ENCODE peak calls at places on chromosome 20, in ten cellular contexts. M is stomach; J is cardiac fibroblast; E is activated CD8-positive, alpha-beta T cell treated with anti-CD3 and anti-CD28 coated beads for 36 hours; U is CD8-positive, alpha-beta T cell; B is IMR-90; Q is GM12865; V is neural crest cell; G is HFFc6; I is CD4-positive, alpha-beta T cell. S is an unnamed sample.

GRCh38 chr20:53884859-53885654 is 185.3 kb downstream of the BCAS1 start:
- DNase-seq in I (no peak), Q (no peak), J (no peak), U (peak), E (peak), M (no peak), G (no peak), V (no peak), B (no peak), S (no peak)

GRCh38 chr20:47237715-47238114 is 118.8 kb downstream of the ZMYND8 start:
- DNase-seq in M (no peak), V (no peak), U (no peak), I (no peak), E (no peak), J (peak), G (no peak), Q (no peak), B (no peak), S (no peak)

GRCh38 chr20:61494763-61495595 is 242.9 kb downstream of the CDH4 start:
- DNase-seq in B (no peak), M (no peak), Q (no peak), U (no peak), J (no peak), G (no peak), I (no peak), V (no peak), E (no peak), S (no peak)

GRCh38 chr20:12036142-12036541 is 118.4 kb downstream of the BTBD3 start:
- DNase-seq in M (no peak), B (no peak), G (no peak), J (no peak), V (no peak), Q (no peak), E (no peak), U (no peak), I (no peak), S (no peak)

GRCh38 chr20:53580376-53581111 is 13.1 kb downstream of the ZNF217 start:
- DNase-seq in E (no peak), M (peak), Q (no peak), G (no peak), I (no peak), V (no peak), J (no peak), U (no peak), B (no peak), S (no peak)

GRCh38 chr20:45944151-45944964 is 9.9 kb downstream of the PCIF1 start:
- DNase-seq in V (no peak), M (no peak), I (no peak), U (no peak), G (no peak), B (no peak), E (no peak), J (no peak), Q (no peak), S (no peak)

GRCh38 chr20:3777726-3778629 is 3.3 kb downstream of the SPEF1 start:
- DNase-seq in B (no peak), J (peak), V (peak), Q (no peak), G (peak), E (peak), I (no peak), M (peak), U (no peak), S (peak)

GRCh38 chr20:53245581-53245980 is 273.4 kb downstream of the TSHZ2 start:
- DNase-seq in B (no peak), E (no peak), I (no peak), Q (no peak), G (no peak), M (no peak), V (no peak), U (no peak), J (no peak), S (no peak)

GRCh38 chr20:23106271-23106851 is 20.2 kb upstream of the CD93 start:
- DNase-seq in Q (no peak), B (peak), J (peak), M (no peak), I (no peak), U (no peak), E (no peak), G (no peak), V (no peak), S (no peak)

GRCh38 chr20:10731190-10731955 is 57.6 kb upstream of the JAG1 start:
- DNase-seq in G (no peak), B (peak), V (no peak), J (peak), E (no peak), U (no peak), I (no peak), Q (no peak), M (no peak), S (no peak)

GRCh38 chr20:2840967-2841531 is 504 bp downstream of the VPS16 start:
- DNase-seq in E (peak), U (no peak), V (peak), B (peak), I (peak), Q (peak), G (peak), J (peak), M (peak), S (peak)

GRCh38 chr20:34891166-34892062 is 15.0 kb downstream of the ACSS2 start:
- DNase-seq in J (peak), V (no peak), B (peak), U (no peak), M (no peak), Q (peak), I (no peak), E (peak), G (peak), S (no peak)

GRCh38 chr20:49167811-49168507 is 20.2 kb downstream of the STAU1 start:
- DNase-seq in V (no peak), Q (no peak), U (no peak), E (no peak), I (no peak), G (peak), M (no peak), B (peak), J (peak), S (no peak)

GRCh38 chr20:13515796-13516533 is 122.8 kb downstream of the TASP1 start:
- DNase-seq in E (no peak), G (no peak), J (no peak), I (no peak), U (no peak), V (no peak), Q (no peak), B (peak), M (no peak), S (no peak)

GRCh38 chr20:24403410-24403809 is 66.0 kb upstream of the SYNDIG1 start:
- DNase-seq in Q (no peak), G (peak), J (no peak), I (no peak), B (no peak), U (no peak), M (no peak), V (no peak), E (no peak), S (no peak)

GRCh38 chr20:57867807-57868206 is 158.0 kb upstream of the PMEPA1 start:
- DNase-seq in M (no peak), E (no peak), J (no peak), Q (no peak), G (no peak), I (no peak), U (no peak), V (no peak), B (no peak), S (no peak)

GRCh38 chr20:57867181-57867803 is 157.5 kb upstream of the PMEPA1 start:
- DNase-seq in V (no peak), B (no peak), J (no peak), M (no peak), I (no peak), E (no peak), U (no peak), G (no peak), Q (no peak), S (no peak)

GRCh38 chr20:57865266-57865665 is 155.5 kb upstream of the PMEPA1 start:
- DNase-seq in G (no peak), J (no peak), V (no peak), E (no peak), Q (no peak), U (no peak), M (no peak), I (no peak), B (no peak), S (no peak)

GRCh38 chr20:57868310-57868709 is 158.5 kb upstream of the PMEPA1 start:
- DNase-seq in M (no peak), G (no peak), U (no peak), I (no peak), B (no peak), J (no peak), V (no peak), Q (no peak), E (no peak), S (no peak)

GRCh38 chr20:57866250-57867106 is 156.7 kb upstream of the PMEPA1 start:
- DNase-seq in U (no peak), I (no peak), M (no peak), G (no peak), E (no peak), J (no peak), Q (no peak), B (no peak), V (no peak), S (no peak)
- TF ChIP-seq CTCF in U (no peak), I (no peak), M (no peak), G (no peak), E (no peak), J (no peak), Q (no peak), B (no peak), V (no peak), S (no peak)

DNA sequence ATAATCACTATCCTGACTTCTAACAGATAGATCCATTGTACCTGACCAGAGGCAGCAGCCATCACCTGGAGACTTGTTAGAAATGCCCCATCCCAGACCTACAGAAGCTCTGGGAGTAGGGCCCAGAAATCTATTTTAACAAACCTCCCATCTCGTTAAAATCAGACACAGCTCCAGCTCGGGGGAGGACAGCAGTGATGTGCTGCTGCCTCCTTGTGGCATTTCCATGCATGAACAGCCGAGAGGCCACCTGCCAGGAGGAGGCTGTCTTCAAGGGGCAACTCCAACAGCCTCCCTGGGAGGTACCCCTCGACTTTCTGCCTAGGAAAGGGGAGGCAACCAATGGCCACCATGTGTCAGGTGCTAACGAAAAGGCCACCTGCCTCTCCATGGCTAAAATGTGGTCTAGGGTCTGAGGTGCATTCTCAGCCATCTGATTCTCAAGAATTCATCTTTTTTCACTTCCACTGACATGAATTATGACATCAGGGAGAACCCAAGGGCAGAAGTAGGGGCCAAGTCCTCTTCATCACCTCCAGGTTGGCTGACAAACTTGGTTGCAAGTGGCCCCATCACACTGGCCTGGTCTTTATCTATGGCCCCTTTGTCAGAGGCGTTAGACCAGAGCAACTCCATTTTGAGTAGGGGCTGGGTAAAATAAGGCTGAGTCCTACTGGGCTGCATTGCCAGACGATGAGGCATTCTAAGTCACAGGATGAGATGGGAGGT is 12.2 kb upstream of the KCNK15 start:
- DNase-seq in U (peak), E (peak), J (peak), I (peak), M (peak), Q (peak), B (peak), V (peak), G (peak), S (peak)
- TF ChIP-seq CTCF in U (peak), E (peak), J (peak), I (peak), M (peak), Q (peak), B (peak), V (peak), G (peak), S (peak)

DNA sequence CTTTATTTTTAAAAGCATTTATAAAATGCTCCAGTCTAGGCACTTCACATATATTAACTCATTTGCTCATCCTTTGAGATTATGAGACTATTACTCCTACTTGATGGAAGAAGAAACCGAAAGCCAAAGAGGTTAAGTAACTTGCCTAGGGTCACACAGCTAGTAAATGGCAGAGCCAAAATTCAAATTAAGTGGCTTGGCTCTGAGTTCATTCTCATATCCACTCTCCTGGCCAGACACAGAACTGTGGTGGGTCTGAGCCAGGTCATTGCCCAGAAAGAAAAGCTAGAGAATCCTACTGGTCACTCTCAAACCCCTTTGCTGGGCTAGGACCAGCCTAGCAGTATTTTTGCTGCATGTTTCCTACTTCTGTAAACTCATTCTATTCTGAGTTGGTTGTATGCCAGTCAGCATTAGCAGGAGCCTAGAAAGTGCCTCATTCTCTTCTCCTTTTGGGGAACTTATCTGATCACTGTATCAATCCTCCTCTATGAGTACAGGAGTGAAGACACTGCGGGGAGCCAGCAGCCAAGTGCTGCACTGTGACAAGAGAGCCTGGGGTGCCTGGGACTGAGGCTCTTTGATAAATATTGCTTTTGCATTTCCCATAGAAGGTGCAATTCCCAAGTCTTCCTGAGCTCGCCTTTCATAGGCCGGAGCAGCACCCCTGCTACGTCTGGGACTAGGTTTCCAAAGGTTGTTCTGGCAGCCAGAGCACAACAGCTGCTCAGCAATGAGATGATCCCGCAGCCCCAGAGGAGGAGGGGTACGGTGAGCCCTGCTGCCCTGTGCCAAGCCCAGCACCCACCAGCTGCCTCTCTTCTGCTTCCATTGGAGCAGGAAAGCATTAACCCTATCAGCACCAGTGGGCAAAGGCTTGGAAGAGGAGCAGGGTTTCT is 728.3 kb downstream of the MAFB start:
- DNase-seq in E (no peak), Q (peak), G (no peak), I (no peak), B (no peak), J (no peak), M (no peak), U (no peak), V (no peak), S (no peak)
- TF ChIP-seq CTCF in E (no peak), Q (no peak), G (no peak), I (no peak), B (no peak), J (no peak), M (no peak), U (no peak), V (no peak), S (no peak)

GRCh38 chr20:32206383-32207210 is 946 bp downstream of the PLAGL2 start:
- DNase-seq in B (no peak), G (no peak), M (no peak), Q (no peak), V (no peak), I (no peak), J (no peak), U (no peak), E (peak), S (no peak)

GRCh38 chr20:32208499-32209154 is 947 bp downstream of the POFUT1 start:
- DNase-seq in U (no peak), B (no peak), J (no peak), I (no peak), E (no peak), Q (no peak), M (no peak), V (no peak), G (no peak), S (no peak)

GRCh38 chr20:32205502-32206382 is 1.8 kb downstream of the PLAGL2 start:
- DNase-seq in V (no peak), M (no peak), I (no peak), Q (peak), G (no peak), E (no peak), J (no peak), B (peak), U (no peak), S (no peak)

GRCh38 chr20:32207211-32207625 is 325 bp downstream of the PLAGL2 start:
- DNase-seq in B (no peak), E (peak), M (no peak), V (peak), Q (peak), U (no peak), G (no peak), I (peak), J (no peak), S (no peak)

GRCh38 chr20:32207626-32208498 is at the start of the genes PLAGL2 and POFUT1:
- DNase-seq in B (peak), U (peak), I (peak), E (peak), M (peak), G (peak), Q (peak), V (peak), J (peak), S (peak)
- TF ChIP-seq CTCF in B (peak), U (no peak), I (no peak), E (no peak), M (no peak), G (peak), Q (peak), V (peak), J (no peak), S (peak)

GRCh38 chr20:17542481-17542880 is 11.3 kb upstream of the BFSP1 start:
- DNase-seq in Q (no peak), V (no peak), M (no peak), E (no peak), B (no peak), U (no peak), I (no peak), J (no peak), G (no peak), S (no peak)
- TF ChIP-seq CTCF in Q (no peak), V (no peak), M (no peak), E (no peak), B (no peak), U (no peak), I (no peak), J (no peak), G (no peak), S (no peak)

GRCh38 chr20:52004720-52005119 is 186.9 kb downstream of the ZFP64 start:
- DNase-seq in G (no peak), U (no peak), I (no peak), E (no peak), B (peak), V (no peak), Q (no peak), M (no peak), J (peak), S (no peak)

GRCh38 chr20:52003976-52004375 is 187.6 kb downstream of the ZFP64 start:
- DNase-seq in V (no peak), G (no peak), E (no peak), U (no peak), I (no peak), Q (no peak), B (no peak), M (no peak), J (no peak), S (no peak)

GRCh38 chr20:52003415-52003814 is 188.2 kb downstream of the ZFP64 start:
- DNase-seq in B (no peak), E (no peak), Q (no peak), J (no peak), V (no peak), I (no peak), M (no peak), G (no peak), U (no peak), S (no peak)

DNA sequence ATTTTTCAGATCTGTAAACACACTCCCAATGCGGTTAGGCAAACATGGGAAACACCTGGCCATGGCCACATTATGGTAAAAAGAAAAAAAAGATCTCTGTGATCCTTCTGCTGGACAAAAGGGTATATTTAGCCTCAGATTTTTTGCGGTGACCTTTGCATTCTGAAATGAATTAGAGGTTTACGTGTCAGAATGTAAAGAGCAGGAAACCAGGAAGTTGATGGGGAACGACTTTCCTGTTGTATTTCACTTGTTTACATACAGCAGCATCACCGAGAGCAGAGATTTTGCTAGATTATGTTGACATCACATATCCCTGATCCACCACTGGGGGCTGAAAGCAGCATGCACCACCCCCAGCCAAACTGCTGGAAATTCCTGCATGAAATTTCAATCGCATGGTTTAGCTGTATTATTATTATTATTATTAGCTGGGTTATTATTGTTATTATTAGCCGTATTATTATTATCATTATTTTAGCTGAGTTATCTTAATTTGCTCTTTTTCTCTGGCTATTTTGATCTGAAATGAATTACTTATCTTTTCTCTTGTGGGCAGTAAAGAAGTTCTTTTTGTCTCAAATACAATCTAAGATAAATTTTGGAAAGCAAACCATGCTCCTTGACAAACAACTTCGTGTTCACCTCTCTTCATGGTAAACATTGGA is 189.4 kb downstream of the ZFP64 start:
- DNase-seq in M (no peak), B (peak), U (no peak), J (no peak), I (no peak), G (no peak), E (no peak), V (no peak), Q (no peak), S (no peak)
- TF ChIP-seq CTCF in M (no peak), B (peak), U (no peak), J (peak), I (no peak), G (peak), E (no peak), V (peak), Q (no peak), S (no peak)

GRCh38 chr20:58634121-58634817 is 16.8 kb upstream of the STX16 start:
- DNase-seq in J (peak), E (peak), B (peak), G (no peak), V (no peak), I (no peak), M (no peak), Q (no peak), U (no peak), S (peak)
- TF ChIP-seq CTCF in J (no peak), E (no peak), B (no peak), G (no peak), V (no peak), I (no peak), M (no peak), Q (no peak), U (no peak), S (no peak)

GRCh38 chr20:36399147-36399968 is 93.2 kb downstream of the DLGAP4 start:
- DNase-seq in E (peak), Q (peak), B (peak), U (peak), I (peak), V (peak), M (peak), G (no peak), J (peak), S (peak)
- TF ChIP-seq CTCF in E (peak), Q (peak), B (peak), U (no peak), I (no peak), V (peak), M (no peak), G (peak), J (peak), S (peak)

DNA sequence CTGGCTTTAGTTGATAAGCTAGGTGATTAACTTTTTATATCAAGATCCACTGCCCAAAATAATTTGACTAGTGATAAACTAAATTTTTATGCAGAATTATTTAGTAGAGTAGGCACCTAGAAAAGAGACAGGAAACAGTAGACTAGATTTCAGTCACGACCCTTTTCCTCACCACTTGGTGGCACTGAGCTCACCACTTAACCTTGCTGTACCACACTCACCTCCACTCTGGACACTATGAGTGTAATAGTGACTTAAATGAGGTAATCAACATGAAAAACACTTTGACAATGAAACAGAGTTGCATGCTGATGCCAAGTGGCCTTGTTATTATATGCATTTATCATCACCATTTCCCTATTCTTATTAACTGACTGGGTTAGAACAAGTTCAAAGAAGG is 730.4 kb downstream of the KIF16B start:
- DNase-seq in B (no peak), Q (peak), I (no peak), J (no peak), V (no peak), G (no peak), E (no peak), M (no peak), U (no peak), S (peak)
- TF ChIP-seq CTCF in B (no peak), Q (peak), I (no peak), J (no peak), V (no peak), G (no peak), E (no peak), M (no peak), U (no peak), S (no peak)

GRCh38 chr20:50380697-50381040 is 129.5 kb upstream of the PTPN1 start:
- DNase-seq in I (no peak), Q (no peak), V (no peak), U (no peak), G (peak), J (peak), E (no peak), B (peak), M (peak), S (no peak)
- TF ChIP-seq CTCF in I (no peak), Q (no peak), V (peak), U (no peak), G (peak), J (peak), E (no peak), B (peak), M (peak), S (no peak)

S was measured in GM10248.